ENCODE peak calls at places on chromosomes 1 and 21, in five cellular contexts. One of them, this sample, is unnamed. For H3K36me3, the result is how much of the 10 kb centered on the place peaks cover.

GRCh38 chr1:1623631-1624442 is 8.1 kb upstream of the MMP23B start:
- DNase-seq in spleen: peak
- DNase-seq in Panc1: no peak
- DNase-seq in H1: no peak
- DNase-seq in sigmoid colon: no peak
- DNase-seq in this sample: no peak

GRCh38 chr1:157073944-157074685 is 25.5 kb downstream of the ETV3L start:
- DNase-seq in Panc1: no peak
- DNase-seq in sigmoid colon: peak
- DNase-seq in H1: peak
- DNase-seq in spleen: peak
- DNase-seq in this sample: peak

GRCh38 chr1:66270122-66270812 is 263.7 kb upstream of the SGIP1 start:
- DNase-seq in H1: no peak
- DNase-seq in sigmoid colon: peak
- DNase-seq in spleen: no peak
- DNase-seq in Panc1: no peak
- DNase-seq in this sample: no peak

GRCh38 chr1:45802343-45803298 is 791 bp upstream of the MAST2 start:
- DNase-seq in Panc1: peak
- DNase-seq in H1: peak
- DNase-seq in sigmoid colon: peak
- DNase-seq in spleen: no peak
- DNase-seq in this sample: peak

GRCh38 chr21:36676039-36676950 is 22.6 kb upstream of the SIM2 start:
- DNase-seq in spleen: no peak
- DNase-seq in Panc1: no peak
- DNase-seq in sigmoid colon: no peak
- DNase-seq in H1: no peak
- DNase-seq in this sample: no peak

GRCh38 chr1:15158506-15159165 is 5.1 kb downstream of the TMEM51 start:
- DNase-seq in Panc1: no peak
- DNase-seq in sigmoid colon: no peak
- DNase-seq in H1: no peak
- DNase-seq in spleen: no peak
- DNase-seq in this sample: no peak

GRCh38 chr1:45038240-45038639 is 26.2 kb downstream of the UROD start:
- DNase-seq in spleen: no peak
- DNase-seq in Panc1: no peak
- DNase-seq in sigmoid colon: no peak
- DNase-seq in H1: no peak
- DNase-seq in this sample: no peak

GRCh38 chr1:228917342-228917741 is 182.1 kb downstream of the RHOU start:
- DNase-seq in spleen: peak
- DNase-seq in Panc1: no peak
- DNase-seq in sigmoid colon: peak
- DNase-seq in H1: no peak
- DNase-seq in this sample: no peak

GRCh38 chr1:9655127-9655723 is 3.7 kb downstream of the PIK3CD start:
- DNase-seq in sigmoid colon: no peak
- DNase-seq in spleen: no peak
- DNase-seq in H1: no peak
- DNase-seq in Panc1: no peak
- DNase-seq in this sample: no peak

GRCh38 chr1:181190362-181191035 is 102.0 kb downstream of the IER5 start:
- DNase-seq in H1: no peak
- DNase-seq in sigmoid colon: no peak
- DNase-seq in spleen: no peak
- DNase-seq in Panc1: no peak
- DNase-seq in this sample: no peak

GRCh38 chr1:94871031-94871430 is 50.9 kb downstream of the SLC44A3 start:
- DNase-seq in Panc1: no peak
- DNase-seq in H1: no peak
- DNase-seq in sigmoid colon: no peak
- DNase-seq in spleen: no peak
- DNase-seq in this sample: no peak

GRCh38 chr1:99956755-99957154 is 13.0 kb upstream of the SLC35A3 start:
- DNase-seq in sigmoid colon: no peak
- DNase-seq in Panc1: no peak
- DNase-seq in spleen: no peak
- DNase-seq in H1: no peak
- DNase-seq in this sample: no peak

GRCh38 chr1:158013840-158014520 is 20.5 kb downstream of the KIRREL1 start:
- DNase-seq in Panc1: no peak
- DNase-seq in H1: no peak
- DNase-seq in sigmoid colon: no peak
- DNase-seq in spleen: no peak
- DNase-seq in this sample: no peak

GRCh38 chr21:38352536-38353219 is 95.9 kb downstream of the KCNJ15 start:
- DNase-seq in sigmoid colon: no peak
- DNase-seq in spleen: no peak
- DNase-seq in H1: no peak
- DNase-seq in Panc1: no peak
- DNase-seq in this sample: no peak

GRCh38 chr21:29238052-29238966 is 60.4 kb upstream of the BACH1 start:
- DNase-seq in sigmoid colon: no peak
- DNase-seq in H1: no peak
- DNase-seq in Panc1: no peak
- DNase-seq in spleen: no peak
- DNase-seq in this sample: no peak

GRCh38 chr1:211258310-211258755 is 833 bp upstream of the RCOR3 start:
- DNase-seq in H1: no peak
- DNase-seq in spleen: peak
- DNase-seq in sigmoid colon: peak
- DNase-seq in Panc1: no peak
- DNase-seq in this sample: peak

GRCh38 chr1:10693497-10694273 is 102.8 kb downstream of the CASZ1 start:
- DNase-seq in Panc1: no peak
- DNase-seq in sigmoid colon: no peak
- DNase-seq in spleen: peak
- DNase-seq in H1: no peak
- DNase-seq in this sample: no peak

GRCh38 chr1:156484480-156485058 is 16.0 kb downstream of the MEF2D start:
- DNase-seq in H1: no peak
- DNase-seq in sigmoid colon: no peak
- DNase-seq in spleen: no peak
- DNase-seq in Panc1: no peak
- DNase-seq in this sample: no peak

GRCh38 chr1:76901158-76901767 is 34.0 kb downstream of the ST6GALNAC5 start:
- DNase-seq in sigmoid colon: no peak
- DNase-seq in Panc1: peak
- DNase-seq in spleen: no peak
- DNase-seq in H1: peak
- DNase-seq in this sample: no peak

GRCh38 chr1:203028067-203028783 is 1.9 kb downstream of the PPFIA4 start:
- DNase-seq in H1: no peak
- DNase-seq in Panc1: no peak
- DNase-seq in sigmoid colon: no peak
- DNase-seq in spleen: no peak
- DNase-seq in this sample: no peak

GRCh38 chr1:16006010-16006409 is 2.0 kb downstream of the SRARP start:
- DNase-seq in spleen: peak
- DNase-seq in sigmoid colon: no peak
- DNase-seq in H1: no peak
- DNase-seq in Panc1: no peak
- DNase-seq in this sample: no peak

GRCh38 chr1:48005254-48006162 is 8.3 kb upstream of the TRABD2B start:
- DNase-seq in sigmoid colon: no peak
- DNase-seq in Panc1: no peak
- DNase-seq in spleen: no peak
- DNase-seq in H1: no peak
- DNase-seq in this sample: no peak

GRCh38 chr1:170221031-170221430 is 75.3 kb downstream of the NTMT2 start:
- DNase-seq in H1: no peak
- DNase-seq in sigmoid colon: peak
- DNase-seq in spleen: no peak
- DNase-seq in Panc1: no peak
- DNase-seq in this sample: no peak

GRCh38 chr1:156356875-156357534 is 12.0 kb upstream of the RHBG start:
- DNase-seq in Panc1: no peak
- DNase-seq in spleen: peak
- DNase-seq in sigmoid colon: no peak
- DNase-seq in H1: peak
- DNase-seq in this sample: peak

GRCh38 chr21:44534688-44535087 is 5.3 kb downstream of the KRTAP10-1 start:
- DNase-seq in spleen: no peak
- DNase-seq in Panc1: no peak
- DNase-seq in sigmoid colon: peak
- DNase-seq in H1: no peak
- DNase-seq in this sample: no peak

GRCh38 chr1:116913941-116914340 is 4.2 kb downstream of the PTGFRN start:
- DNase-seq in Panc1: no peak
- DNase-seq in sigmoid colon: no peak
- DNase-seq in H1: no peak
- DNase-seq in spleen: no peak
- DNase-seq in this sample: no peak

GRCh38 chr1:241423541-241424479 is 66.8 kb upstream of the RGS7 start:
- DNase-seq in sigmoid colon: no peak
- DNase-seq in spleen: peak
- DNase-seq in Panc1: no peak
- DNase-seq in H1: peak
- DNase-seq in this sample: no peak

GRCh38 chr21:43603230-43603626 is 56.1 kb downstream of the HSF2BP start:
- DNase-seq in Panc1: no peak
- DNase-seq in spleen: no peak
- DNase-seq in sigmoid colon: no peak
- DNase-seq in H1: no peak
- DNase-seq in this sample: no peak

GRCh38 chr1:215719569-215719968 is 152.5 kb downstream of the KCTD3 start:
- DNase-seq in H1: no peak
- DNase-seq in spleen: no peak
- DNase-seq in sigmoid colon: no peak
- DNase-seq in Panc1: no peak
- DNase-seq in this sample: no peak

GRCh38 chr1:11923069-11923826 is 3.0 kb downstream of the KIAA2013 start:
- DNase-seq in spleen: no peak
- DNase-seq in H1: no peak
- DNase-seq in sigmoid colon: no peak
- DNase-seq in Panc1: no peak
- DNase-seq in this sample: no peak

GRCh38 chr1:147717706-147718097 is 42.7 kb downstream of the GJA5 start:
- DNase-seq in spleen: no peak
- DNase-seq in Panc1: no peak
- DNase-seq in sigmoid colon: no peak
- DNase-seq in H1: no peak
- DNase-seq in this sample: no peak

GRCh38 chr1:119275145-119275929 is 93.2 kb upstream of the HAO2 start:
- DNase-seq in Panc1: peak
- DNase-seq in sigmoid colon: no peak
- DNase-seq in H1: no peak
- DNase-seq in spleen: no peak
- DNase-seq in this sample: no peak

GRCh38 chr1:75970631-75971030 is 38.4 kb upstream of the ASB17 start:
- DNase-seq in H1: no peak
- DNase-seq in Panc1: no peak
- DNase-seq in sigmoid colon: no peak
- DNase-seq in spleen: no peak
- DNase-seq in this sample: no peak

GRCh38 chr1:180167721-180168467 is 13.2 kb downstream of the QSOX1 start:
- DNase-seq in sigmoid colon: peak
- DNase-seq in Panc1: no peak
- DNase-seq in H1: peak
- DNase-seq in spleen: peak
- DNase-seq in this sample: peak
- TF ChIP-seq POLR2AphosphoS5 in sigmoid colon: no peak
- TF ChIP-seq POLR2AphosphoS5 in Panc1: no peak
- TF ChIP-seq POLR2AphosphoS5 in H1: peak
- TF ChIP-seq POLR2AphosphoS5 in spleen: no peak
- TF ChIP-seq POLR2AphosphoS5 in this sample: no peak

GRCh38 chr21:42307106-42307505 is 8.1 kb downstream of the TFF3 start:
- DNase-seq in spleen: no peak
- DNase-seq in Panc1: no peak
- DNase-seq in H1: no peak
- DNase-seq in sigmoid colon: peak
- DNase-seq in this sample: no peak
- TF ChIP-seq CTCF in spleen: no peak
- TF ChIP-seq CTCF in Panc1: no peak
- TF ChIP-seq CTCF in H1: no peak
- TF ChIP-seq CTCF in sigmoid colon: no peak
- TF ChIP-seq CTCF in this sample: no peak

GRCh38 chr1:236545621-236546169 is 21.9 kb downstream of the LGALS8 start:
- DNase-seq in H1: no peak
- DNase-seq in Panc1: no peak
- DNase-seq in spleen: no peak
- DNase-seq in sigmoid colon: no peak
- DNase-seq in this sample: no peak
- H3K36me3 ChIP-seq in H1: half or more
- H3K36me3 ChIP-seq in Panc1: half or more
- H3K36me3 ChIP-seq in spleen: half or more
- H3K36me3 ChIP-seq in sigmoid colon: under half
- H3K36me3 ChIP-seq in this sample: under half

DNA sequence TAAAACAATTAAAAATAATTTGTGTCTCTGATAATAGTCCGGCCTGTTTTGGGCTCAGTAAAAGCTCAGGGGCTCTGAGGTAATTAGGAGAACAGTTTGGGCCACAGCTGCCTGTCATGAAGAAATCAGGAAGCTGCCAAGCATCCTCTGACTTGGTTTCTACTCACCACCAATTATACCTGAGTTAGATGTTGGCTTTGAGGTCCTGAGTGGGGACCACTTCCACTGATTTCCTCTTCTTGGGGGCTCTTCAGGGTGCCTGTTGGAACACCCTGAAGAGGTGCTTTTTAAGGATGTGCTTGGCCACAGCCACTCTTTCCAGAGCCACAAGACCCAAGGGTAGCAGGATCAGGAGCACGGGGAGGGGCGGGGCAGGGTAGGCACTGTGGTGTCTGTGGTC is 10.9 kb downstream of the SLC6A17 start:
- DNase-seq in sigmoid colon: no peak
- DNase-seq in H1: no peak
- DNase-seq in spleen: no peak
- DNase-seq in Panc1: no peak
- DNase-seq in this sample: no peak
- TF ChIP-seq POLR2AphosphoS5 in sigmoid colon: no peak
- TF ChIP-seq POLR2AphosphoS5 in H1: no peak
- TF ChIP-seq POLR2AphosphoS5 in spleen: no peak
- TF ChIP-seq POLR2AphosphoS5 in Panc1: no peak
- TF ChIP-seq POLR2AphosphoS5 in this sample: no peak

GRCh38 chr1:218384576-218384975 is 39.4 kb downstream of the TGFB2 start:
- DNase-seq in spleen: no peak
- DNase-seq in H1: no peak
- DNase-seq in Panc1: no peak
- DNase-seq in sigmoid colon: no peak
- DNase-seq in this sample: no peak
- TF ChIP-seq CTCF in spleen: no peak
- TF ChIP-seq CTCF in H1: no peak
- TF ChIP-seq CTCF in Panc1: no peak
- TF ChIP-seq CTCF in sigmoid colon: no peak
- TF ChIP-seq CTCF in this sample: no peak

GRCh38 chr1:32798679-32799416 is 18.3 kb downstream of the YARS1 start:
- DNase-seq in H1: no peak
- DNase-seq in sigmoid colon: no peak
- DNase-seq in Panc1: no peak
- DNase-seq in spleen: no peak
- DNase-seq in this sample: no peak
- H3K36me3 ChIP-seq in H1: under half
- H3K36me3 ChIP-seq in sigmoid colon: under half
- H3K36me3 ChIP-seq in Panc1: under half
- H3K36me3 ChIP-seq in spleen: half or more
- H3K36me3 ChIP-seq in this sample: under half